ENCODE peak calls at places on chromosomes 13 and 19, in five cellular contexts. One of them, this sample, is unnamed.

GRCh38 chr19:49104229-49104864 is 9.8 kb upstream of the LIN7B start:
- DNase-seq in endothelial cell: no peak
- DNase-seq in tibial nerve: no peak
- DNase-seq in GM23338: no peak
- DNase-seq in SK-N-SH: no peak
- DNase-seq in this sample: no peak

GRCh38 chr19:56170261-56170660 is 5.5 kb upstream of the GALP start:
- DNase-seq in endothelial cell: no peak
- DNase-seq in tibial nerve: no peak
- DNase-seq in GM23338: no peak
- DNase-seq in SK-N-SH: no peak
- DNase-seq in this sample: peak

GRCh38 chr13:25678398-25678797 is 306.6 kb downstream of the ATP8A2 start:
- DNase-seq in endothelial cell: no peak
- DNase-seq in tibial nerve: no peak
- DNase-seq in GM23338: no peak
- DNase-seq in SK-N-SH: no peak
- DNase-seq in this sample: no peak

GRCh38 chr13:90414691-90415596 is 932.5 kb upstream of the MIR17HG start:
- DNase-seq in endothelial cell: no peak
- DNase-seq in tibial nerve: no peak
- DNase-seq in GM23338: peak
- DNase-seq in SK-N-SH: no peak
- DNase-seq in this sample: peak

GRCh38 chr13:73334459-73334858 is 275.7 kb downstream of the KLF5 start:
- DNase-seq in endothelial cell: no peak
- DNase-seq in tibial nerve: no peak
- DNase-seq in GM23338: no peak
- DNase-seq in SK-N-SH: no peak
- DNase-seq in this sample: peak

GRCh38 chr19:13118424-13119193 is 545 bp downstream of the NACC1 start:
- DNase-seq in endothelial cell: peak
- DNase-seq in tibial nerve: no peak
- DNase-seq in GM23338: peak
- DNase-seq in SK-N-SH: peak
- DNase-seq in this sample: peak

GRCh38 chr13:99689955-99690354 is 188.7 kb downstream of the TM9SF2 start:
- DNase-seq in endothelial cell: no peak
- DNase-seq in tibial nerve: no peak
- DNase-seq in GM23338: peak
- DNase-seq in SK-N-SH: no peak
- DNase-seq in this sample: no peak

GRCh38 chr19:50770888-50771287 is 624 bp downstream of the GPR32 start:
- DNase-seq in endothelial cell: no peak
- DNase-seq in tibial nerve: no peak
- DNase-seq in GM23338: no peak
- DNase-seq in SK-N-SH: no peak
- DNase-seq in this sample: no peak

GRCh38 chr13:38325426-38325825 is 24.2 kb upstream of the UFM1 start:
- DNase-seq in endothelial cell: no peak
- DNase-seq in tibial nerve: no peak
- DNase-seq in GM23338: no peak
- DNase-seq in SK-N-SH: no peak
- DNase-seq in this sample: no peak

GRCh38 chr19:12293771-12294307 is 844 bp downstream of the ZNF44 start:
- DNase-seq in endothelial cell: peak
- DNase-seq in tibial nerve: peak
- DNase-seq in GM23338: peak
- DNase-seq in SK-N-SH: peak
- DNase-seq in this sample: peak

GRCh38 chr19:10899171-10899653 is 27.9 kb downstream of the CARM1 start:
- DNase-seq in endothelial cell: no peak
- DNase-seq in tibial nerve: no peak
- DNase-seq in GM23338: no peak
- DNase-seq in SK-N-SH: peak
- DNase-seq in this sample: peak

GRCh38 chr19:10895363-10895762 is 24.0 kb downstream of the CARM1 start:
- DNase-seq in endothelial cell: no peak
- DNase-seq in tibial nerve: no peak
- DNase-seq in GM23338: no peak
- DNase-seq in SK-N-SH: no peak
- DNase-seq in this sample: no peak

GRCh38 chr19:10896851-10897526 is 25.6 kb downstream of the CARM1 start:
- DNase-seq in endothelial cell: no peak
- DNase-seq in tibial nerve: no peak
- DNase-seq in GM23338: no peak
- DNase-seq in SK-N-SH: no peak
- DNase-seq in this sample: no peak

GRCh38 chr19:10895920-10896319 is 24.6 kb downstream of the CARM1 start:
- DNase-seq in endothelial cell: no peak
- DNase-seq in tibial nerve: no peak
- DNase-seq in GM23338: peak
- DNase-seq in SK-N-SH: no peak
- DNase-seq in this sample: no peak

DNA sequence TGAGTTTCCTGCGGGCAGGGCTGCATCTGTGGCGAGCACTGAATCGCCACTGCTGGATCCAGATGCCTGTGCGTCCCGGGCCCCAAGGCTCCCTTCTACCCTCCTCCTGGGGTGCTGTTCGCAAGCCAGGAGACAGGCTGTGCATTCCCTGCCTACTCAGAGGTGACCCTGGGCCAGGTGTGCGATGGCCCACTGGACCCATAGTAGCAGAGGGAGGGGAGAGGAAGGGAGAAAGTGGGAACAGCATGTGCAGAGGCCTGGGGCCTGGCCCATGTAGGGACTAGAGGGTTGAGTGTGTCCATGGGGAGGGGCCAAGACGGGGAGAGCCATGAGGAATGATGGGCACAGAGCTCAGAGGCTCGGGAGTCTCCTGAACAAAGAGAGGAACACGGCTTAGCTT is 27.3 kb downstream of the CARM1 start:
- DNase-seq in endothelial cell: no peak
- DNase-seq in tibial nerve: no peak
- DNase-seq in GM23338: no peak
- DNase-seq in SK-N-SH: no peak
- DNase-seq in this sample: no peak
- TF ChIP-seq CTCF in endothelial cell: no peak
- TF ChIP-seq CTCF in tibial nerve: no peak
- TF ChIP-seq CTCF in GM23338: no peak
- TF ChIP-seq CTCF in SK-N-SH: no peak
- TF ChIP-seq CTCF in this sample: no peak

DNA sequence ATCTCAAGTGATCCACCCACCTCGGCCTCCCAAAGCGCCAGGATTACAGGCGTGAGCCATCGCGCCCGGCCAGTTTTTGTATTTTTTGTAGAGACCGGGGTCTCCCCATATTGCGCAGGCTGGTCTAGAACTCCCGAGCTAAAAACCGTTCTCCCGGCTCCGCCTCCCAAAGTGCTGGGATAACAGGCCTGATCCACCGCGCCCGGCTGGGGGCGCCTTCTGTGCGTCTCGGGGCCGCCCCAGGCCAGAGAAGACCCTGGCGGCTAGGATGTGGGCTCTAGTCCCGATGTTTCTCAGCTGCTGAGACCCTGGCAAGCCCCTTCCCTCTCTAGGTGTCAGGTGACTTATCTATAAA is 3.6 kb downstream of the ARHGAP45 start:
- DNase-seq in endothelial cell: no peak
- DNase-seq in tibial nerve: no peak
- DNase-seq in GM23338: peak
- DNase-seq in SK-N-SH: no peak
- DNase-seq in this sample: no peak
- TF ChIP-seq CTCF in endothelial cell: no peak
- TF ChIP-seq CTCF in tibial nerve: no peak
- TF ChIP-seq CTCF in GM23338: peak
- TF ChIP-seq CTCF in SK-N-SH: peak
- TF ChIP-seq CTCF in this sample: no peak

GRCh38 chr19:18939922-18940775 is 868 bp downstream of the HOMER3 start:
- DNase-seq in endothelial cell: peak
- DNase-seq in tibial nerve: no peak
- DNase-seq in GM23338: peak
- DNase-seq in SK-N-SH: peak
- DNase-seq in this sample: peak
- TF ChIP-seq CTCF in endothelial cell: peak
- TF ChIP-seq CTCF in tibial nerve: no peak
- TF ChIP-seq CTCF in GM23338: no peak
- TF ChIP-seq CTCF in SK-N-SH: no peak
- TF ChIP-seq CTCF in this sample: no peak

GRCh38 chr13:30808600-30808999 is 73.3 kb downstream of the ALOX5AP start:
- DNase-seq in endothelial cell: no peak
- DNase-seq in tibial nerve: no peak
- DNase-seq in GM23338: no peak
- DNase-seq in SK-N-SH: no peak
- DNase-seq in this sample: no peak
- TF ChIP-seq CTCF in endothelial cell: no peak
- TF ChIP-seq CTCF in tibial nerve: no peak
- TF ChIP-seq CTCF in GM23338: no peak
- TF ChIP-seq CTCF in SK-N-SH: no peak
- TF ChIP-seq CTCF in this sample: no peak

This sample was measured in MCF 10A.